ENCODE peak calls at places on chromosomes 2 and 18, in ten cellular contexts. V is sigmoid colon, Q is pancreas, D is tibial artery, P is brain microvascular endothelial cell, U is keratinocyte, Z is left ventricle myocardium inferior, O is mammary epithelial cell, Y is breast epithelium, F is tibial nerve. C is an unnamed sample. For H3K36me3, the result is how much of the 10 kb centered on the place peaks cover.

GRCh38 chr2:237118025-237118424 is 32.3 kb downstream of the COPS8 start:
- DNase-seq in Y (no peak), Q (no peak), F (no peak), O (peak), D (no peak), Z (no peak), P (no peak), V (no peak), U (no peak), C (no peak)

GRCh38 chr2:127080941-127081769 is 25.8 kb downstream of the BIN1 start:
- DNase-seq in P (no peak), Q (no peak), Y (no peak), D (no peak), U (no peak), V (no peak), Z (no peak), F (peak), O (no peak), C (peak)

GRCh38 chr18:49052891-49053644 is 102.3 kb upstream of the SMAD7 start:
- DNase-seq in F (no peak), V (no peak), Q (no peak), Z (no peak), D (no peak), Y (no peak), O (peak), P (peak), U (no peak), C (no peak)

GRCh38 chr18:35808796-35809195 is 163.7 kb upstream of the RMP24 start:
- DNase-seq in V (no peak), Y (no peak), D (no peak), Q (no peak), P (no peak), U (no peak), Z (no peak), F (no peak), O (no peak), C (no peak)

GRCh38 chr2:55620123-55620779 is 2.8 kb upstream of the PPP4R3B start:
- DNase-seq in P (no peak), V (no peak), Z (no peak), U (no peak), Q (no peak), Y (no peak), O (peak), D (no peak), F (no peak), C (peak)

GRCh38 chr18:40407913-40408312 is 1547.1 kb upstream of the PIK3C3 start:
- DNase-seq in Y (no peak), U (no peak), F (no peak), V (no peak), D (no peak), O (no peak), P (no peak), Q (no peak), Z (no peak), C (no peak)

GRCh38 chr2:98895901-98896300 is 40.1 kb downstream of the CRACDL start:
- DNase-seq in O (no peak), V (no peak), Y (peak), P (no peak), F (no peak), Z (no peak), Q (no peak), D (no peak), U (no peak), C (no peak)

GRCh38 chr2:43764086-43764710 is 9.6 kb upstream of the DYNC2LI1 start:
- DNase-seq in Z (no peak), Y (no peak), Q (no peak), F (no peak), D (no peak), O (no peak), V (no peak), P (no peak), U (no peak), C (no peak)

GRCh38 chr2:15840969-15841368 is 99.4 kb upstream of the MYCN start:
- DNase-seq in P (no peak), V (no peak), D (no peak), Y (no peak), U (no peak), F (no peak), O (no peak), Z (no peak), Q (no peak), C (no peak)

GRCh38 chr2:20650880-20651730 is at the start of gene HS1BP3:
- DNase-seq in P (peak), F (peak), V (peak), D (peak), Z (peak), Y (peak), U (no peak), Q (peak), O (peak), C (peak)

GRCh38 chr2:120012363-120012762 is 514 bp upstream of the EPB41L5 start:
- DNase-seq in Q (no peak), P (no peak), D (no peak), U (no peak), F (no peak), Z (no peak), V (no peak), O (no peak), Y (no peak), C (no peak)

GRCh38 chr2:60976875-60977561 is 40.5 kb upstream of the PEX13 start:
- DNase-seq in F (no peak), Z (no peak), Y (no peak), P (no peak), V (no peak), U (no peak), D (no peak), O (no peak), Q (no peak), C (no peak)

GRCh38 chr2:8488001-8488738 is 193.7 kb upstream of the ID2 start:
- DNase-seq in Z (no peak), Q (no peak), P (no peak), D (no peak), V (peak), U (no peak), F (no peak), Y (no peak), O (no peak), C (no peak)

GRCh38 chr2:10350666-10351215 is 48.0 kb downstream of the HPCAL1 start:
- DNase-seq in P (no peak), U (no peak), Z (no peak), Q (no peak), Y (no peak), D (no peak), F (no peak), O (no peak), V (no peak), C (no peak)

GRCh38 chr2:61639721-61640120 is 101.6 kb upstream of the XPO1 start:
- DNase-seq in V (no peak), D (no peak), U (no peak), Q (no peak), Y (no peak), O (no peak), Z (no peak), F (no peak), P (no peak), C (no peak)

GRCh38 chr2:240319855-240320560 is 115.5 kb upstream of the GPC1 start:
- DNase-seq in Q (no peak), Z (no peak), Y (peak), V (no peak), D (no peak), P (peak), U (no peak), O (peak), F (no peak), C (no peak)

GRCh38 chr2:50952596-50952995 is 79.3 kb downstream of the NRXN1 start:
- DNase-seq in V (no peak), Y (no peak), P (peak), Z (no peak), F (no peak), Q (no peak), U (peak), D (no peak), O (peak), C (no peak)

GRCh38 chr2:88074854-88075292 is 7.2 kb downstream of the SMYD1 start:
- DNase-seq in Y (no peak), D (no peak), F (no peak), Q (no peak), V (no peak), Z (no peak), U (no peak), O (peak), P (peak), C (no peak)

GRCh38 chr18:48546411-48546810 is 7.6 kb downstream of the CTIF start:
- DNase-seq in Q (no peak), V (no peak), F (no peak), O (peak), U (no peak), P (peak), D (peak), Z (no peak), Y (no peak), C (no peak)

GRCh38 chr18:66393463-66393862 is 210.4 kb downstream of the CDH19 start:
- DNase-seq in Z (no peak), F (no peak), D (no peak), U (no peak), V (no peak), Q (no peak), O (no peak), Y (no peak), P (no peak), C (no peak)

GRCh38 chr2:116098049-116098448 is 1655.6 kb downstream of the DPP10 start:
- DNase-seq in V (no peak), D (no peak), F (no peak), O (no peak), Z (no peak), U (no peak), Y (no peak), P (no peak), Q (no peak), C (no peak)

GRCh38 chr2:158738363-158738762 is 56.8 kb upstream of the DAPL1 start:
- DNase-seq in Q (no peak), U (no peak), V (no peak), Z (no peak), D (no peak), F (no peak), O (no peak), P (no peak), Y (no peak), C (no peak)

GRCh38 chr2:219851169-219851568 is 223.7 kb downstream of the SLC4A3 start:
- DNase-seq in Y (no peak), Z (no peak), U (no peak), O (no peak), Q (no peak), V (no peak), D (no peak), F (no peak), P (no peak), C (no peak)

GRCh38 chr2:15596968-15597367 is 5.3 kb downstream of the DDX1 start:
- DNase-seq in O (no peak), V (no peak), F (no peak), D (no peak), Z (no peak), Y (no peak), U (no peak), P (no peak), Q (no peak), C (no peak)

DNA sequence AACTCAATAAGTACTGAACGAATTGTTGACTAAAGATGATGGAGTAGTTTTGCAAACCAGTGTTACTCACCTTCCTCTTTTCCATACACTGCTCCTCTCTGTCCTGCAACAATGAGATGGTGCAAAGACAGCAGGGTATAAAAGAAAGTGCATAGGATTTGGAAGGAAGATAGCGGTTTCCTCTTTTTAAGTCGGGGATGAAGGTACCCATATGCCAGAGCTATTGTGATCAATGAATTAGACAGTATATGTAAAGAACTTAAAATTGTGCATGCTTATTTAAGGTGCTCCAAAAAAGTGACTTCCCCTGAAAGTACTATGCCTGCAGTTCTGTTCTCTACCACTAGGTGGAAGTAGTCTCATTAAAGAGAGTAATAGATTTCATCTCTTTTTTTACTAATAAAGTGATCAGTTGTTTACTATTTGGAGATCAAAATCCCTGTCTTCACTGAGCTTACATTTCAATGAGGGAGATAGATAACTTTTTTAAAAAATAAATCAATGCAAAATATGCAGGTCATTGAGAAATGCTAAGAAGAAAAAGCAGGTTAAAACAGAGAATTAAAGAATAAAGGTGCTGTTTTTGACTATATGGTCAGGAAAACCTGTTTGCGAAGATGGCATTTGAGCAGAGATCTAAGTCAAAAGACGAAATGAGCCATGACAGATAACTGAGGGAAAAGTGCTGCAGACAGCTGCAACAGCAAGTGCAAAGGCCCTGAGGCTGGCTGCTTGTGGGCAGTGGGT is 339.7 kb upstream of the SLC14A2 start:
- DNase-seq in V (no peak), Q (no peak), Y (no peak), D (no peak), O (peak), Z (no peak), F (no peak), U (no peak), P (peak), C (no peak)
- TF ChIP-seq CTCF in V (peak), Q (peak), Y (peak), D (peak), O (peak), Z (peak), F (peak), U (peak), P (peak), C (peak)

DNA sequence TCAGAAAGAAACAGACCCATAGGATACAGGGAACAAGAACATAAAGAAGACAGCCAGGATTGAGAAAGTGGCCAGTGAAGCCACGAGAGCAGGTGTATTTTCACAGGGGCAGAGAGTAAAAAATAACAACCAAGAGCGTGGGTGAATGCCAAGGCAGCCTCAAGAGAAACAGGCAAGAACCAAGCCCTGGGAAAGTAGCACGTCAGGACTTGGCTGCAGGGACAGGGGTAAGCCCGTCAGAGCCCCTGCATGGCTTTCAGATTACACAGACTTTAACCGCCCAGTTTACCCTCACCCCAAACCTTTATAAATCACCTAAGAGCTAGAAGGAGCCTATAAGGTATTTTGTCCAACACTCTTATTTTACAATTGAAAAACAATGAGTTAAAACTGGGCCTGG is 43.7 kb downstream of the ARL4C start:
- DNase-seq in Q (no peak), U (no peak), D (no peak), Z (no peak), O (peak), F (no peak), P (no peak), V (peak), Y (no peak), C (no peak)
- H3K27ac ChIP-seq in Q (no peak), U (peak), D (no peak), Z (no peak), O (no peak), F (no peak), P (peak), V (no peak), Y (no peak), C (no peak)

GRCh38 chr2:190365499-190366204 is 22.3 kb downstream of the INPP1 start:
- DNase-seq in Z (no peak), D (no peak), P (no peak), V (no peak), O (no peak), Y (no peak), U (no peak), F (no peak), Q (no peak), C (no peak)

GRCh38 chr2:190362894-190363293 is 19.5 kb downstream of the INPP1 start:
- DNase-seq in Y (no peak), O (no peak), P (no peak), Z (no peak), Q (no peak), U (no peak), D (no peak), F (no peak), V (no peak), C (no peak)

GRCh38 chr2:190367091-190367490 is 23.7 kb downstream of the INPP1 start:
- DNase-seq in Y (no peak), Z (no peak), F (no peak), D (no peak), V (no peak), O (no peak), P (no peak), Q (no peak), U (no peak), C (no peak)

GRCh38 chr2:190369635-190370034 is 26.2 kb downstream of the INPP1 start:
- DNase-seq in Z (no peak), P (no peak), Y (no peak), D (no peak), F (no peak), Q (no peak), U (no peak), O (no peak), V (no peak), C (no peak)

GRCh38 chr2:190366248-190366753 is 22.9 kb downstream of the INPP1 start:
- DNase-seq in D (no peak), U (no peak), V (no peak), Z (no peak), P (no peak), Q (no peak), O (no peak), Y (no peak), F (no peak), C (no peak)
- H3K36me3 ChIP-seq in D (half or more), U (under half), V (under half), Z (half or more), P (under half), Q (under half), O (under half), Y (under half), F (half or more), C (under half)

GRCh38 chr2:160440888-160441287 is 52.7 kb downstream of the RBMS1 start:
- DNase-seq in Z (no peak), D (no peak), P (no peak), Q (no peak), O (no peak), U (no peak), V (no peak), Y (no peak), F (no peak), C (no peak)

GRCh38 chr2:160450486-160450885 is 43.1 kb downstream of the RBMS1 start:
- DNase-seq in Y (no peak), Z (no peak), V (no peak), Q (no peak), P (no peak), D (no peak), O (no peak), F (no peak), U (no peak), C (no peak)

GRCh38 chr2:160442603-160443002 is 51.0 kb downstream of the RBMS1 start:
- DNase-seq in V (no peak), Z (no peak), D (no peak), U (no peak), Y (no peak), P (no peak), Q (no peak), O (no peak), F (no peak), C (no peak)

DNA sequence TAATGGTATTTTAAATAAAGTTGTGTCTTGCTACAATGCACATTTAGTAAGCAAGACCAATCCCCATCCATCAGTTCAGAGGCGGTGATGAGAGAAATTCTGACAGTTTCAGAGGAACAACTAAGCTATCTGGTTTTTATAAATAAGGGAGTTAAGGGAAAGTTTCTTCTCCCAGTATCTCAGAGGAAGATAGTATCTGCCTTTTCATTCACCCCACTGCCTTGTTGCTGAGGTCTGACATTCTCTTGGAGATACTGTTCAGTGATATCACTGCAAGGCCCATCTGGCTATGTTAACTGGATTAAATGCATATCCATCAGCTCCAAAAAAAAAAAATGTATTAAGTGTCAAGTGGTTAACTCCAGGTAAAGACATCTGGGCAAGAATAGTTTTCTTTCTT is 47.9 kb downstream of the RBMS1 start:
- DNase-seq in P (no peak), Q (no peak), O (no peak), D (no peak), Z (no peak), U (no peak), V (no peak), Y (no peak), F (no peak), C (no peak)
- TF ChIP-seq CTCF in P (no peak), Q (no peak), O (no peak), D (no peak), Z (no peak), U (no peak), V (no peak), Y (no peak), F (no peak), C (no peak)